ENCODE peak calls at places on chromosomes 4 and X, in five cellular contexts. P is PC-9, W is fibroblast of lung, U is K562, X is HepG2. B is an unnamed sample.

GRCh38 chr4:91837608-91838029 is 466.1 kb upstream of the GRID2 start:
- DNase-seq in P (no peak), W (peak; percentile 0), U (no peak), X (no peak), B (peak; percentile 63)

GRCh38 chr4:136441629-136442282 is 1090.5 kb downstream of the PCDH18 start:
- DNase-seq in P (no peak), W (no peak), U (no peak), X (no peak), B (no peak)

GRCh38 chrX:56762220-56762619 is 33.2 kb downstream of the NBDY start:
- DNase-seq in P (no peak), W (no peak), U (no peak), X (no peak), B (no peak)

GRCh38 chr4:178414881-178415446 is 972.7 kb upstream of the AGA start:
- DNase-seq in P (no peak), W (no peak), U (no peak), X (no peak), B (no peak)

GRCh38 chr4:7172508-7172907 is 19.8 kb upstream of the SORCS2 start:
- DNase-seq in P (no peak), W (no peak), U (no peak), X (no peak), B (no peak)

GRCh38 chr4:147846318-147847135 is 114.6 kb downstream of the ARHGAP10 start:
- DNase-seq in P (no peak), W (peak; percentile 15), U (no peak), X (no peak), B (no peak)

GRCh38 chr4:55159851-55160250 is 34.5 kb upstream of the KDR start:
- DNase-seq in P (no peak), W (no peak), U (no peak), X (no peak), B (no peak)

GRCh38 chr4:13537011-13537831 is 7.1 kb downstream of the NKX3-2 start:
- DNase-seq in P (no peak), W (no peak), U (peak; percentile 3), X (no peak), B (no peak)

GRCh38 chr4:182286035-182286434 is 42.8 kb downstream of the TENM3 start:
- DNase-seq in P (no peak), W (no peak), U (no peak), X (no peak), B (no peak)
- H2AFZ ChIP-seq in P (no peak overlapping the region), W (no peak overlapping the region), U (no peak overlapping the region), X (no peak overlapping the region), B (no peak overlapping the region)

GRCh38 chr4:8592366-8593267 is at the start of gene CPZ:
- DNase-seq in P (no peak), W (peak; percentile 11), U (peak; percentile 62), X (peak; percentile 16), B (peak; percentile 51)
- TF ChIP-seq EZH2 in P (no peak), W (no peak), U (no peak), X (no peak), B (no peak)

DNA sequence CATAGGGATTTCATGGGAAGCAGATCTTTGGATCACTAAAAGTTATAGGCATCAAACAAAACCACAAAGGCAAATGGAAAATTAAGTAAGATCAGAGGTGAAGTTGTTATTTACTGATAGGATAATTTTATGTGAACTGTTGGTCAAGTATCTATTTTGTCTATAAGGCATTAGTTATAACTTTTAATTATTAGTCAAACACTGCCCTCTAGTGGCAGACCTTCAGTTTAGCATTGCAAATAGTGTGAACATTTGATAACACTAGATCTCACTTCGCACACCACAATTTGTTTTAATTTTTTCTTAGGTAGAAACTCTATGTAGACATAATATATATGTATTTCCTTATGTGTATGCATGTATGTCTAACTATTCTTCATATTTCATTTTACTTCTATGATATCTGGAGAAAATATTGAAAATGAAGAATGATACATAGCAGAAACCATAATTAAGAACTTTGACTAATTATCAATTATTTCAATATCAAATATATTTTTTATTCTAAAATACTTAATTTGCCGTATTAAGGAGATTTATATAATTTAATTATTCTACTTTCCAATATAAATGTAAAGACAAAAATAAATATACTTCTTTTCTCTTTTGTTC is 214.5 kb upstream of the TACR3 start:
- DNase-seq in P (no peak), W (peak; percentile 55), U (peak; percentile 26), X (peak; percentile 41), B (peak; percentile 65)
- TF ChIP-seq CTCF in P (peak; percentile 80), W (peak; percentile 63), U (peak; percentile 61), X (peak; percentile 64), B (peak; percentile 74)

GRCh38 chr4:152715076-152715475 is 35.3 kb upstream of the TMEM154 start:
- DNase-seq in P (no peak), W (no peak), U (no peak), X (no peak), B (no peak)

GRCh38 chr4:152724494-152724893 is 44.7 kb upstream of the TMEM154 start:
- DNase-seq in P (no peak), W (no peak), U (no peak), X (no peak), B (no peak)

GRCh38 chr4:152723236-152723635 is 43.4 kb upstream of the TMEM154 start:
- DNase-seq in P (no peak), W (no peak), U (no peak), X (no peak), B (no peak)

GRCh38 chr4:152719291-152719690 is 39.5 kb upstream of the TMEM154 start:
- DNase-seq in P (no peak), W (no peak), U (no peak), X (peak; percentile 18), B (no peak)

DNA sequence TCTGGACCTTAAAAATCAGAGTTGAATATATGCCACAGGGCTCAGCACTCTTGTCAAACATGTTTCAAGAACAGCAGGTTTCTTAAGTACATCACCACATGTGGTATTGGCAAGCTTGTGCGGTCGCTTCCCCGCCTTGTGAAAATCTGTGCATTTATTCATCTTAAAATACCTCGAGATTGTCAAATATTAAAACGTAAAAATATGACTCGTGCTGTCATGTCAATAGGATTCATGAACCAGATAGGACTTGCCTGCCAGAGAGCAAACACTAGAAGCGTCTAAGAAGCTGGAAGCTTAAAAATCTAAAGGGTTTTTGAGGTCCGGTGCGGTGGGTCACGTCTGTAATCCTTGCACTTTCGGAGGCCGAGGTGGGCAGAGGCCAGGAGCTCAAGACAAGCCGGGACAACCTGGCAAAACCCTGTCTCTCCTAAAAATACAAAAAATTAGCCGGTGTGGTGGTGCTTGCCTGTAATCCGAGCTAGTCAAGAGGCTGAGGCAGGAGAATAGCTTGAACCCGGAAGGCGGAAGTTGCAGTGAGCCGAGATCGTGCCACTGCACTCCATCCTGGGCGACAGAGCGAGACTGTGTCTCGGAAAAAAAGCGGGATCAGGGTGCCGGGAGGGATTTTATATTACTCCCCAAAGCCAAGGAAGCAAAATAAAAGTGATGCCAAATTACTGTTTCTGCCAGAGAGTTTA is 40.2 kb upstream of the TMEM154 start:
- DNase-seq in P (no peak), W (no peak), U (no peak), X (no peak), B (peak; percentile 30)
- H2AFZ ChIP-seq in P (no peak overlapping the region), W (peak overlapping the region; percentile 33), U (peak overlapping the region; percentile 89), X (no peak overlapping the region), B (peak overlapping the region; percentile 92)

DNA sequence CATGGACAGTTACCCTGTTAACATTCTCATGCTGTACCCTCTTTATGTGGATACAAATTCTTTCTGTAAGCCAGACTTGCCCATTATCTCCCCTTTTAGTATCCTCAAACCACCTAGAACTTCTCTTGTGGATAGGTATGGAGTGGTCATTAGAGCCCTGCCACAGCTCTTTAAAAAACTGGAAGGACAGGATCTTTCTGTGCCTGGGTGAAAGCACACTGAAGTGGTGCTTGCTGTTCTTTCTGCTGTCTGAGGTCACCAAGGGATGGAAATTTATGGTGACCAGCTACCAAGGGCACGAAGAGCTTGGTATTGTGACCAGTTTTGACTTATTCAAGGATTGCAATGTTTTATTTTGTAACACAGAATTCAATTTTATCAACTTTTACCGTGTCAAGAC is 344.2 kb downstream of the CBLL2 start:
- DNase-seq in P (no peak), W (no peak), U (no peak), X (no peak), B (no peak)
- TF ChIP-seq EZH2 in P (no peak), W (no peak), U (no peak), X (no peak), B (no peak)

DNA sequence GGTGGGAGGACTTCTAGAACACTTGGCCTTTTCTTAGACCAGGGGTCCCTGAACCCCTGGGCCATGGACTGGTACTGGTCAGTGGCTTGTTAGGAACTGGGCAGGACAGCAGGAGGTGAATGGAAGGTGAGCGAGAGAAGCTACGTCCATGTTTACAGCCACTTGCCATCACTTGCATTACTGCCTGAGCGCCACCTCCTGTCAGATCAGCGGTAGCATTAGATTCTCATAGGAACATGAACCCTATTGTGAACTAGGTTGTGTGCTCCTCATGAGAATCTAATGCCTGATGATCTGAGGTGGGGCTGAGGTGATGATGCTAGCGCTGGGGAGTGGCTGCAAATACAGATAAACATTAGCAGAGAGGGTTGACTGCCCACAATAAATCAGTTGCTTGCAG is 100.9 kb upstream of the IGFBP7 start:
- DNase-seq in P (no peak), W (no peak), U (no peak), X (peak; percentile 4), B (no peak)
- TF ChIP-seq CTCF in P (no peak), W (no peak), U (peak; percentile 26), X (peak; percentile 65), B (peak; percentile 37)

DNA sequence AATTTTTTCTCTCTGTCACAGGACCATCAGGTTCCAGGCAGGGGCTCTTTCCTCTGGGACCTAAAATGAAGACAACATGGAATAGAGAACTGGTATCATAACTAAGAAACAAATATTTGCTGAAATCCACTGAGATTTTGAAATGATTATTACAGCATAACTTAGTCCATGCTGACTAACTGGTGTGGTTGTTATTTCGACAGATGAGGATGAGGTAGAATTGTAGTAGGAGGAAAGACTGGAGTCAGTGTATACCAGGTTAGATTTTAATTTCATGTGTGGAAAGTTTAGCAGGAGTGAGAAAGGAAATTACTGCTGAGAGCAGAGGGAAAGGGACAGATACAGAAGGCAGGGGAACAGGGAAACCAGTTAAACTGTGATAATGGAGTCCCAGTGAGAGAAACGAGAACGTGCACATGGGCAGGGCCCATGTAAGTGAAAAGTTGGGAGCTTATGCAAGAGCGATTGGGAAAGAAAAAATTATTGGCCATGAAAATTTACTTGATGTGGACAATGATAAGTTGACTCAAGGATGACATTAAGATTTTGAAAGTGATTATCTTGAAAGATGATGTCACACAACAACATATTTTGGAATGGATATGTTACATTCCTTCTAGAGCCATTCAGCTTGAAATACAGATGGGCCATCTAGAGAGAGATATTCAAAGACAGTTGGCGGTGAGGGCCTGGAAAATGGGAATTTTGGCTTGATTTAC is 98.7 kb upstream of the DDIT4L start:
- DNase-seq in P (no peak), W (no peak), U (no peak), X (no peak), B (no peak)
- H2AFZ ChIP-seq in P (peak overlapping the region; percentile 33), W (no peak overlapping the region), U (no peak overlapping the region), X (no peak overlapping the region), B (peak overlapping the region; percentile 12)

GRCh38 chrX:40147399-40148188 is 49.8 kb upstream of the BCOR start:
- DNase-seq in P (no peak), W (no peak), U (no peak), X (no peak), B (no peak)

GRCh38 chrX:40148189-40148438 is 50.4 kb upstream of the BCOR start:
- DNase-seq in P (no peak), W (no peak), U (no peak), X (no peak), B (no peak)

GRCh38 chrX:40150503-40150902 is 52.7 kb upstream of the BCOR start:
- DNase-seq in P (no peak), W (no peak), U (no peak), X (no peak), B (peak; percentile 32)

GRCh38 chrX:40148439-40149285 is 50.9 kb upstream of the BCOR start:
- DNase-seq in P (no peak), W (no peak), U (peak; percentile 57), X (no peak), B (peak; percentile 63)

GRCh38 chrX:40149286-40150175 is 51.8 kb upstream of the BCOR start:
- DNase-seq in P (no peak), W (no peak), U (no peak), X (no peak), B (no peak)
- TF ChIP-seq EZH2 in P (no peak), W (no peak), U (no peak), X (no peak), B (no peak)